ENCODE peak calls at places on chromosomes 4 and X, in ten cellular contexts. B is kidney; N is hepatocyte; D is stomach; W is body of pancreas; C is right cardiac atrium; M is neural progenitor cell; O is transverse colon; I is aorta; L is CD8-positive, alpha-beta T cell. H is an unnamed sample. For H3K4me1, the result is how much of the 10 kb centered on the place peaks cover.

GRCh38 chr4:158172558-158173258 is at the start of gene GASK1B:
- DNase-seq in I (no peak), W (peak), N (peak), B (no peak), O (peak), M (peak), L (no peak), D (no peak), C (no peak), H (peak)

GRCh38 chrX:12567857-12568256 is 223.4 kb upstream of the PRPS2 start:
- DNase-seq in M (peak), D (no peak), N (no peak), L (no peak), B (no peak), C (no peak), I (no peak), W (no peak), O (no peak), H (peak)

GRCh38 chrX:153245288-153245731 is 66.2 kb downstream of the MAGEA1 start:
- DNase-seq in L (no peak), O (no peak), W (no peak), C (no peak), M (peak), D (no peak), I (no peak), B (no peak), N (peak), H (no peak)

GRCh38 chr4:145988628-145989027 is 50.0 kb upstream of the ZNF827 start:
- DNase-seq in W (no peak), D (no peak), I (no peak), C (no peak), L (no peak), O (no peak), B (no peak), N (no peak), M (no peak), H (no peak)

GRCh38 chr4:52052475-52052780 is 1.3 kb downstream of the SPATA18 start:
- DNase-seq in L (no peak), I (no peak), W (no peak), N (peak), M (no peak), B (no peak), O (no peak), C (no peak), D (no peak), H (peak)

GRCh38 chr4:182922551-182923284 is 5.5 kb upstream of the DCTD start:
- DNase-seq in L (no peak), N (peak), M (no peak), D (no peak), B (no peak), O (no peak), C (no peak), W (peak), I (no peak), H (no peak)

GRCh38 chr4:26713563-26714145 is 129.8 kb downstream of the TBC1D19 start:
- DNase-seq in D (no peak), C (no peak), O (no peak), I (no peak), N (no peak), W (no peak), L (no peak), M (no peak), B (no peak), H (no peak)

GRCh38 chr4:75542824-75543223 is 13.0 kb upstream of the ODAPH start:
- DNase-seq in N (peak), O (no peak), D (no peak), M (no peak), I (no peak), C (no peak), L (no peak), W (no peak), B (no peak), H (peak)

GRCh38 chrX:65677954-65678469 is 10.6 kb downstream of the MSN start:
- DNase-seq in W (peak), L (no peak), C (no peak), N (peak), D (no peak), M (no peak), O (no peak), B (no peak), I (no peak), H (no peak)

GRCh38 chr4:14967982-14968381 is 34.3 kb upstream of the CPEB2 start:
- DNase-seq in I (no peak), D (no peak), B (no peak), O (no peak), C (no peak), N (no peak), M (no peak), L (no peak), W (no peak), H (no peak)

GRCh38 chr4:142549726-142550463 is 296.2 kb downstream of the INPP4B start:
- DNase-seq in N (peak), C (no peak), O (no peak), M (no peak), D (no peak), B (no peak), L (no peak), I (no peak), W (peak), H (peak)

GRCh38 chr4:52751349-52751911 is at the start of gene ERVMER34-1:
- DNase-seq in N (peak), D (peak), I (peak), C (peak), O (peak), W (peak), M (peak), L (no peak), B (peak), H (peak)

GRCh38 chr4:1009647-1010521 is 1.5 kb upstream of the FGFRL1 start:
- DNase-seq in L (peak), C (peak), B (peak), D (peak), O (peak), N (peak), M (peak), I (peak), W (peak), H (peak)

GRCh38 chrX:21374994-21375794 is 976 bp downstream of the CNKSR2 start:
- DNase-seq in D (no peak), B (peak), W (peak), C (peak), I (peak), O (no peak), N (peak), L (no peak), M (peak), H (no peak)

GRCh38 chrX:122092978-122093377 is 1045.6 kb downstream of the GLUD2 start:
- DNase-seq in N (no peak), W (no peak), L (no peak), B (no peak), O (no peak), M (no peak), C (no peak), I (no peak), D (no peak), H (no peak)

GRCh38 chr4:38547052-38547451 is 116.9 kb upstream of the KLF3 start:
- DNase-seq in M (no peak), C (no peak), W (no peak), I (no peak), D (no peak), L (no peak), B (no peak), N (no peak), O (no peak), H (no peak)

GRCh38 chr4:53702334-53703266 is 111.3 kb upstream of the LNX1 start:
- DNase-seq in N (peak), L (peak), C (peak), I (peak), M (peak), W (peak), D (peak), O (peak), B (peak), H (peak)

GRCh38 chrX:22389544-22390243 is 117.0 kb downstream of the CBLL2 start:
- DNase-seq in D (no peak), L (no peak), N (no peak), I (no peak), M (no peak), W (no peak), O (no peak), B (no peak), C (no peak), H (no peak)

GRCh38 chr4:83320548-83320947 is 14.1 kb downstream of the HPSE start:
- DNase-seq in B (peak), D (peak), W (peak), M (no peak), N (no peak), C (peak), L (no peak), I (peak), O (peak), H (peak)

GRCh38 chr4:173346074-173346473 is 11.9 kb upstream of the HMGB2 start:
- DNase-seq in O (no peak), C (no peak), D (no peak), I (no peak), B (no peak), L (no peak), W (no peak), N (no peak), M (no peak), H (no peak)

GRCh38 chrX:40727093-40727492 is 8.2 kb downstream of the MED14 start:
- DNase-seq in L (no peak), N (no peak), C (no peak), W (no peak), M (no peak), I (no peak), O (no peak), B (no peak), D (no peak), H (no peak)

GRCh38 chrX:23954396-23954795 is 46.6 kb downstream of the CXorf58 start:
- DNase-seq in L (no peak), B (no peak), D (no peak), N (no peak), I (no peak), M (peak), C (no peak), W (no peak), O (no peak), H (no peak)

GRCh38 chr4:158865520-158866177 is 96.8 kb downstream of the FNIP2 start:
- DNase-seq in W (no peak), N (no peak), L (no peak), I (no peak), B (no peak), O (no peak), C (no peak), M (no peak), D (no peak), H (no peak)

GRCh38 chr4:153900426-153900825 is 111.5 kb upstream of the SFRP2 start:
- DNase-seq in M (peak), O (no peak), B (no peak), L (no peak), W (no peak), I (no peak), N (no peak), C (no peak), D (no peak), H (no peak)

GRCh38 chr4:40307627-40308497 is 27.3 kb upstream of the CHRNA9 start:
- DNase-seq in I (no peak), L (peak), D (peak), B (no peak), C (no peak), O (peak), W (no peak), N (no peak), M (no peak), H (no peak)

GRCh38 chr4:66443020-66443419 is 772.7 kb upstream of the EPHA5 start:
- DNase-seq in C (no peak), O (no peak), I (no peak), D (no peak), L (no peak), W (no peak), B (no peak), M (no peak), N (no peak), H (no peak)

GRCh38 chr4:77695769-77696168 is 90.1 kb downstream of the CXCL13 start:
- DNase-seq in W (no peak), C (no peak), I (no peak), L (no peak), B (no peak), D (no peak), N (peak), O (no peak), M (no peak), H (no peak)

GRCh38 chrX:36434521-36434920 is 515.0 kb downstream of the CFAP47 start:
- DNase-seq in N (no peak), W (no peak), I (no peak), L (no peak), D (no peak), O (no peak), M (no peak), B (no peak), C (no peak), H (no peak)

GRCh38 chr4:107619731-107620130 is 100.3 kb downstream of the PAPSS1 start:
- DNase-seq in W (no peak), N (no peak), M (no peak), L (no peak), D (no peak), O (no peak), B (no peak), C (no peak), I (no peak), H (no peak)

GRCh38 chr4:138609943-138610350 is 367.8 kb upstream of the SLC7A11 start:
- DNase-seq in N (no peak), L (no peak), I (no peak), C (no peak), B (no peak), D (no peak), O (no peak), M (no peak), W (no peak), H (no peak)

GRCh38 chr4:8039290-8039689 is 99.6 kb upstream of the AFAP1 start:
- DNase-seq in I (no peak), N (no peak), L (no peak), M (peak), W (peak), O (peak), D (no peak), C (no peak), B (no peak), H (no peak)

GRCh38 chr4:77449996-77450395 is 155.6 kb upstream of the CXCL13 start:
- DNase-seq in L (no peak), N (no peak), C (no peak), M (no peak), W (no peak), O (no peak), I (no peak), D (no peak), B (no peak), H (peak)

GRCh38 chr4:39814403-39815185 is 116.7 kb downstream of the UBE2K start:
- DNase-seq in N (no peak), I (no peak), O (no peak), C (no peak), D (no peak), M (peak), B (no peak), L (no peak), W (no peak), H (peak)

GRCh38 chrX:6678313-6678712 is 143.4 kb upstream of the VCX3A start:
- DNase-seq in C (no peak), B (no peak), D (peak), O (no peak), I (no peak), W (no peak), L (no peak), M (no peak), N (peak), H (peak)

GRCh38 chrX:136659174-136659573 is 11.2 kb downstream of the CD40LG start:
- DNase-seq in D (no peak), L (no peak), C (no peak), I (no peak), M (no peak), W (no peak), B (no peak), N (no peak), O (no peak), H (no peak)

GRCh38 chrX:136658151-136658550 is 10.2 kb downstream of the CD40LG start:
- DNase-seq in O (no peak), D (no peak), C (no peak), N (no peak), B (no peak), L (no peak), M (no peak), W (no peak), I (no peak), H (no peak)

GRCh38 chrX:136662976-136663375 is 15.0 kb downstream of the CD40LG start:
- DNase-seq in O (no peak), L (no peak), D (no peak), M (no peak), C (no peak), W (no peak), B (no peak), I (no peak), N (no peak), H (no peak)

GRCh38 chrX:136662104-136662503 is 14.1 kb downstream of the CD40LG start:
- DNase-seq in C (no peak), D (no peak), B (no peak), I (no peak), L (no peak), O (no peak), N (no peak), W (no peak), M (no peak), H (no peak)

DNA sequence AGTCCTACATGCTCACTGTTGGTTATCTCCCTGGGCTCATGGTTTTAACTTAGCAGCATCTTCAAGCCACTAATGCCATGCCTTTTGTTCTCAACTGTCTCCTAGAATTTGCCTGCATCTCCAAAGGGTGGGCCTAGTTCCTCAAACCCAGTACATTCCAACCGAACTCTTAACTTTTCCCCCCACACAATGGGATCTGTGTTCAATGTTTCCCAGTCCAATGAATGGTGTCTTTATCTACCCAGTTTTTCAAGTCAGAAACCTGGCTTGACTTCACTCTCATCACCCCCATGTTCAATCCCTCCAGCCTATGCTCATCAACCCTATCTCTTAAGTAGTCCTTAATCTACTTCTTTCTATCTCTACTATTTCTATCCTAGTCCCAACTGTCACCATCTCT is 12.9 kb downstream of the CD40LG start:
- DNase-seq in M (no peak), L (no peak), D (no peak), N (no peak), I (no peak), O (no peak), C (no peak), B (no peak), W (no peak), H (no peak)
- H3K4me1 ChIP-seq in M (under half), L (half or more), D (under half), N (under half), I (under half), O (under half), C (under half), B (under half), W (under half), H (under half)

GRCh38 chr4:165288639-165289428 is 38.6 kb upstream of the MSMO1 start:
- DNase-seq in C (no peak), O (no peak), N (no peak), W (no peak), I (no peak), L (no peak), M (no peak), D (no peak), B (no peak), H (no peak)
- H3K4me1 ChIP-seq in C (under half), O (under half), N (under half), W (under half), I (under half), L (under half), M (under half), D (under half), B (under half), H (under half)

DNA sequence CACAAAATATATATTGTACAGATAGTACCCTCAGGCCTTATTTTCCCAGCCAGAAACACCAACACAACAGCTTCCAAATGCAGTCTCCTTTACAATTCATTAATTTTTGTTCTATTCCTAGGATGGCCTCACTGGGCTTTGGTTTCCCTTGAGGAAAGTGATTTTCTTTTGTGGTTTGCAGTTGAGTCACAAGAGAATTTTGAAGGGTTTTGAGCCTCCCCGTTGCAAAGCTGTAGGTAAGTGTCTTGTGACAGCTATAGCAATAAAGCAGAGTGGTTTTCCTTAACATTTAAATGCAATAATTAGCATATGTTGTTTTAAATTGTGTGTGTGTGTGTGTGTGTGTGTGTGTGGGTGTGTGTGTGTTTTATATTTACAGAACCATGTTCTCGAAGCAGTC is 54.1 kb upstream of the WDR17 start:
- DNase-seq in C (no peak), O (no peak), D (no peak), N (no peak), B (no peak), I (no peak), W (no peak), L (no peak), M (no peak), H (no peak)
- H3K4me1 ChIP-seq in C (under half), O (under half), D (under half), N (under half), B (under half), I (under half), W (under half), L (under half), M (under half), H (under half)

DNA sequence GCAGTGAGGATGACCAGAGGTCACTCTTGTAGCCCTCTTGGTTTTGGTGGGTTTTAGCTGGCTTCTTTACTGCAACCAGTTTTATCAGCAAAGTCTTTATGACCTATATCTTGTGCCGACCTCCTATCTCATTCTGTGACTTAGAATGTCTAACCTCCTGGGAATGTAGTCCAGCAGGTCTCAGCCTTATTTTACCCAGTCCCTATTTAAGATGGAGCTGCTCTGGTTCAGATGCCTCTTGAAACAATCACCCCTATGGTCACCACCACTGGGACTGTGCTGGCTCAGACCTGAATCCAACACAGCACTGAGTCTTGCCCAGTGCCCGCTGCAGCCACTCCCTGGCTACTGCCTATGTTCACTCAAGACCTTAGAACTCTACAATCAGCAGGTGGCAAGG is 49.4 kb downstream of the MCUB start:
- DNase-seq in M (no peak), N (no peak), I (no peak), W (no peak), B (no peak), L (no peak), D (no peak), O (no peak), C (no peak), H (no peak)
- H3K4me1 ChIP-seq in M (under half), N (under half), I (under half), W (under half), B (under half), L (under half), D (under half), O (under half), C (under half), H (under half)

DNA sequence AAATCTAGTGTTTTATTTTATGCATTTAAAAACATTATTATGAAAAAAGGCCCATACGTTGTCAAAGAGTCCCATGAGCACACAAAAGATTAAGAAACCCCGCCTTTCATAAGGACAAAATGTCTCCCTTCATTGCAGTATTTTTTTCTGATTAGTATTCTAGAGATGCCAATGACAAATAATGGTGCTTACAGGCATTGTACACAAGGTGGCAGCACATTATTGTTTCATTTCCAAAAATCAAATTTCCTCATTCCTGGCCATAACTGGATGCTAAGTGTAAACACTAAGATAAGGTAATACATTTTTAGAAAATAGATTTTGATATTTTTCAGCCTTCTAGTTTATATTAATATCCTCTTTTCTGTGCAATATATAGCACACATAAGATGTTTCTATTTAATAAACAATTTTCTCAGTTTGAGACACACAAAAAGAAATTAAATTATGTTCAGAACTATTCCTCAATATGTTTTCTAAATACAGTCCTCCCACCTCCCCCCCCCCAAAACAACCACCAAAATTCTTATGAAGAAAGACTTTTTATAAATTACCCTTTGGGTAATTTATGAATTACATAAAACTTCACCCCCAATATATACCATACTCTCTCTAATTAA is 47.7 kb downstream of the TIGD2 start:
- DNase-seq in B (no peak), W (no peak), O (no peak), C (no peak), I (no peak), N (peak), L (no peak), D (no peak), M (peak), H (peak)
- H3K4me1 ChIP-seq in B (under half), W (under half), O (under half), C (under half), I (under half), N (under half), L (under half), D (under half), M (under half), H (under half)

GRCh38 chrX:120462370-120462769 is 6.7 kb downstream of the LAMP2 start:
- DNase-seq in I (no peak), M (no peak), N (no peak), L (no peak), B (no peak), W (no peak), O (no peak), D (no peak), C (no peak), H (no peak)
- H3K4me1 ChIP-seq in I (under half), M (under half), N (under half), L (under half), B (under half), W (under half), O (under half), D (half or more), C (under half), H (under half)

H was measured in cardiac muscle cell.